ENCODE peak calls at places on chromosomes 5 and 9, in five cellular contexts. V is caudate nucleus; D is T-cell; J is ACHN; X is CD8-positive, alpha-beta memory T cell. B is an unnamed sample.

GRCh38 chr9:132717326-132717945 is 47.2 kb downstream of the GTF3C4 start:
- DNase-seq in V (no peak), D (no peak), J (no peak), X (no peak), B (no peak)

GRCh38 chr9:122158202-122158601 is 1.4 kb downstream of the NDUFA8 start:
- DNase-seq in V (no peak), D (peak; percentile 32), J (peak; percentile 47), X (no peak), B (no peak)

GRCh38 chr5:34703767-34704324 is 47.7 kb downstream of the RAI14 start:
- DNase-seq in V (no peak), D (no peak), J (no peak), X (no peak), B (no peak)

GRCh38 chr9:98555851-98556465 is 152.8 kb downstream of the GABBR2 start:
- DNase-seq in V (no peak), D (no peak), J (no peak), X (no peak), B (no peak)

GRCh38 chr9:78609471-78609870 is 312.5 kb downstream of the PSAT1 start:
- DNase-seq in V (no peak), D (no peak), J (no peak), X (no peak), B (no peak)

GRCh38 chr5:80193421-80193820 is 62.4 kb downstream of the SERINC5 start:
- DNase-seq in V (no peak), D (no peak), J (no peak), X (no peak), B (no peak)

GRCh38 chr9:37549527-37549926 is 26.7 kb downstream of the FBXO10 start:
- DNase-seq in V (no peak), D (no peak), J (no peak), X (no peak), B (no peak)

GRCh38 chr9:70602364-70603019 is 188.0 kb upstream of the KLF9 start:
- DNase-seq in V (peak; percentile 48), D (peak; percentile 29), J (peak; percentile 53), X (no peak), B (peak; percentile 58)

GRCh38 chr9:125889122-125889523 is 141.9 kb downstream of the PBX3 start:
- DNase-seq in V (no peak), D (no peak), J (no peak), X (no peak), B (no peak)

GRCh38 chr5:155753943-155754581 is 572.9 kb upstream of the SGCD start:
- DNase-seq in V (no peak), D (no peak), J (no peak), X (no peak), B (no peak)

GRCh38 chr5:62653864-62654575 is 75.4 kb downstream of the LRRC70 start:
- DNase-seq in V (no peak), D (no peak), J (no peak), X (no peak), B (no peak)

GRCh38 chr9:124212381-124213050 is 45.2 kb upstream of the NEK6 start:
- DNase-seq in V (no peak), D (no peak), J (no peak), X (no peak), B (no peak)

GRCh38 chr5:1415059-1415425 is 30.2 kb downstream of the SLC6A3 start:
- DNase-seq in V (no peak), D (no peak), J (no peak), X (no peak), B (no peak)

GRCh38 chr5:154344461-154344860 is 101.3 kb upstream of the SAP30L start:
- DNase-seq in V (no peak), D (no peak), J (no peak), X (no peak), B (no peak)

GRCh38 chr5:95808686-95809413 is 13.7 kb downstream of the GLRX start:
- DNase-seq in V (no peak), D (peak; percentile 87), J (no peak), X (peak; percentile 67), B (peak; percentile 15)

GRCh38 chr9:135260221-135260620 is 172.8 kb downstream of the OLFM1 start:
- DNase-seq in V (no peak), D (no peak), J (no peak), X (no peak), B (no peak)

GRCh38 chr5:60196382-60197113 is 303.0 kb upstream of the PDE4D start:
- DNase-seq in V (no peak), D (no peak), J (peak; percentile 93), X (no peak), B (peak; percentile 20)

GRCh38 chr9:129462360-129462759 is 158.5 kb downstream of the C9orf50 start:
- DNase-seq in V (no peak), D (no peak), J (no peak), X (no peak), B (no peak)